ENCODE peak calls at places on chromosomes 12 and 14, in five cellular contexts. Y is T-cell, O is T-helper 1 cell, C is DMS 273 treated with DMSO at 0.1 percent for 48 hours, A is AG09319. U is an unnamed sample.

GRCh38 chr12:54021006-54021405 is 7.2 kb upstream of the HOXC6 start:
- DNase-seq in O (no peak), A (no peak), C (no peak), Y (no peak), U (no peak)

GRCh38 chr12:6538420-6539275 is 4.3 kb downstream of the GAPDH start:
- DNase-seq in A (no peak), C (peak; percentile 44), O (no peak), Y (no peak), U (no peak)

GRCh38 chr12:9615420-9616135 is 7.9 kb upstream of the KLRB1 start:
- DNase-seq in Y (peak; percentile 10), A (no peak), C (no peak), O (no peak), U (peak; percentile 16)

GRCh38 chr14:65846469-65846868 is 433.9 kb downstream of the FUT8 start:
- DNase-seq in Y (peak; percentile 31), A (no peak), C (no peak), O (no peak), U (peak; percentile 9)

GRCh38 chr14:56118611-56119181 is 485 bp downstream of the PELI2 start:
- DNase-seq in O (no peak), Y (no peak), C (no peak), A (no peak), U (peak; percentile 17)

GRCh38 chr14:71362920-71363584 is 455.8 kb downstream of the PCNX1 start:
- DNase-seq in O (no peak), C (no peak), Y (no peak), A (no peak), U (no peak)

GRCh38 chr12:103642240-103642864 is 55.3 kb downstream of the STAB2 start:
- DNase-seq in A (no peak), O (no peak), C (no peak), Y (no peak), U (no peak)

GRCh38 chr12:125540580-125541204 is 475.5 kb downstream of the AACS start:
- DNase-seq in C (no peak), Y (no peak), A (no peak), O (no peak), U (no peak)

GRCh38 chr12:57151741-57152407 is 4.5 kb upstream of the LRP1-AS start:
- DNase-seq in C (no peak), Y (no peak), O (no peak), A (peak; percentile 92), U (no peak)